ENCODE peak calls at places on chromosomes 7 and 10, in five cellular contexts. One of them, this sample, is unnamed. For H3K36me3, the result is how much of the 10 kb centered on the place peaks cover.

GRCh38 chr7:65832281-65832680 is 40.6 kb upstream of the VKORC1L1 start:
- DNase-seq in transverse colon: peak
- DNase-seq in K562: peak
- DNase-seq in uterus: no peak
- DNase-seq in heart left ventricle: no peak
- DNase-seq in this sample: no peak

GRCh38 chr10:93376372-93377296 is 105.5 kb downstream of the MYOF start:
- DNase-seq in K562: peak
- DNase-seq in transverse colon: peak
- DNase-seq in heart left ventricle: peak
- DNase-seq in uterus: peak
- DNase-seq in this sample: peak

GRCh38 chr7:129146237-129146979 is 1.9 kb downstream of the TSPAN33 start:
- DNase-seq in uterus: no peak
- DNase-seq in transverse colon: no peak
- DNase-seq in K562: no peak
- DNase-seq in heart left ventricle: peak
- DNase-seq in this sample: no peak

GRCh38 chr7:159023216-159023615 is 121.5 kb downstream of the VIPR2 start:
- DNase-seq in K562: no peak
- DNase-seq in uterus: peak
- DNase-seq in transverse colon: no peak
- DNase-seq in heart left ventricle: no peak
- DNase-seq in this sample: peak

GRCh38 chr10:52314007-52314821 is at the start of gene DKK1:
- DNase-seq in uterus: no peak
- DNase-seq in transverse colon: peak
- DNase-seq in heart left ventricle: peak
- DNase-seq in K562: peak
- DNase-seq in this sample: peak

GRCh38 chr10:101950227-101950626 is 105.7 kb downstream of the ARMH3 start:
- DNase-seq in uterus: no peak
- DNase-seq in transverse colon: no peak
- DNase-seq in K562: no peak
- DNase-seq in heart left ventricle: no peak
- DNase-seq in this sample: no peak

GRCh38 chr7:83429493-83429892 is 219.4 kb downstream of the SEMA3E start:
- DNase-seq in heart left ventricle: no peak
- DNase-seq in transverse colon: no peak
- DNase-seq in K562: no peak
- DNase-seq in uterus: no peak
- DNase-seq in this sample: no peak

GRCh38 chr10:3542185-3542611 is 242.8 kb downstream of the KLF6 start:
- DNase-seq in K562: no peak
- DNase-seq in uterus: peak
- DNase-seq in heart left ventricle: no peak
- DNase-seq in transverse colon: no peak
- DNase-seq in this sample: no peak

GRCh38 chr7:134699871-134700270 is 53.2 kb downstream of the BPGM start:
- DNase-seq in transverse colon: no peak
- DNase-seq in uterus: no peak
- DNase-seq in heart left ventricle: no peak
- DNase-seq in K562: no peak
- DNase-seq in this sample: no peak

GRCh38 chr10:103682042-103682441 is 173.3 kb downstream of the SH3PXD2A start:
- DNase-seq in heart left ventricle: no peak
- DNase-seq in uterus: peak
- DNase-seq in transverse colon: no peak
- DNase-seq in K562: no peak
- DNase-seq in this sample: no peak

GRCh38 chr10:79420974-79421688 is 24.3 kb downstream of the ZCCHC24 start:
- DNase-seq in K562: no peak
- DNase-seq in heart left ventricle: peak
- DNase-seq in uterus: no peak
- DNase-seq in transverse colon: no peak
- DNase-seq in this sample: peak

GRCh38 chr7:30924624-30925023 is 13.0 kb downstream of the AQP1 start:
- DNase-seq in K562: no peak
- DNase-seq in uterus: no peak
- DNase-seq in transverse colon: peak
- DNase-seq in heart left ventricle: no peak
- DNase-seq in this sample: no peak

GRCh38 chr7:32479574-32480200 is 10.5 kb downstream of the LSM5 start:
- DNase-seq in K562: peak
- DNase-seq in uterus: no peak
- DNase-seq in heart left ventricle: no peak
- DNase-seq in transverse colon: no peak
- DNase-seq in this sample: no peak

GRCh38 chr7:19377611-19378339 is 232.6 kb upstream of the FERD3L start:
- DNase-seq in K562: no peak
- DNase-seq in heart left ventricle: no peak
- DNase-seq in transverse colon: no peak
- DNase-seq in uterus: no peak
- DNase-seq in this sample: no peak

GRCh38 chr7:54773472-54774399 is 14.7 kb upstream of the SEC61G start:
- DNase-seq in transverse colon: peak
- DNase-seq in uterus: peak
- DNase-seq in K562: peak
- DNase-seq in heart left ventricle: peak
- DNase-seq in this sample: peak

GRCh38 chr7:142608630-142609029 is 140.6 kb upstream of the PRSS1 start:
- DNase-seq in transverse colon: no peak
- DNase-seq in K562: no peak
- DNase-seq in heart left ventricle: no peak
- DNase-seq in uterus: no peak
- DNase-seq in this sample: no peak

GRCh38 chr7:142602756-142603155 is 146.5 kb upstream of the PRSS1 start:
- DNase-seq in uterus: no peak
- DNase-seq in transverse colon: no peak
- DNase-seq in K562: no peak
- DNase-seq in heart left ventricle: no peak
- DNase-seq in this sample: no peak

GRCh38 chr7:142603870-142604448 is 145.3 kb upstream of the PRSS1 start:
- DNase-seq in uterus: no peak
- DNase-seq in K562: peak
- DNase-seq in transverse colon: peak
- DNase-seq in heart left ventricle: no peak
- DNase-seq in this sample: no peak

GRCh38 chr7:142607351-142607750 is 141.9 kb upstream of the PRSS1 start:
- DNase-seq in uterus: no peak
- DNase-seq in K562: no peak
- DNase-seq in heart left ventricle: no peak
- DNase-seq in transverse colon: no peak
- DNase-seq in this sample: no peak

DNA sequence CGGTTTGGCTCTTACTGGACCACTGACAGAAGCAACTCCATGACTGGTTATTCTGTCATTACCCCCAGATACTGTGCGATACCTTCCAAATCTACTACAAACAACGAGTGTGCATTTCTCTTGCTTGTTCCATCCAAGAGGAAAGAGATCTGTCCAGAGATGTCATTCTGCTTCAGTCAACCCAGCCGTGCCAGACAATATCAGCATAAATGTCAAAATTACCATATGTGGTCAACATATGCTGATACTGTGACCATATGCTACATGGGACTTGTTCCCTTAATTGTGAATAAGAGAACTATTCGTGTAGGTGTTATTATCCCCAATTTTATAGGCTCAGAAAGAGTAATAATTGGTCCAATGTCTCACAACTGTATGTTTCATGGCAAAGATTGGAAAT is 143.2 kb upstream of the PRSS1 start:
- DNase-seq in transverse colon: no peak
- DNase-seq in K562: no peak
- DNase-seq in uterus: no peak
- DNase-seq in heart left ventricle: no peak
- DNase-seq in this sample: no peak
- TF ChIP-seq POLR2A in transverse colon: no peak
- TF ChIP-seq POLR2A in K562: no peak
- TF ChIP-seq POLR2A in uterus: no peak
- TF ChIP-seq POLR2A in heart left ventricle: no peak
- TF ChIP-seq POLR2A in this sample: no peak

DNA sequence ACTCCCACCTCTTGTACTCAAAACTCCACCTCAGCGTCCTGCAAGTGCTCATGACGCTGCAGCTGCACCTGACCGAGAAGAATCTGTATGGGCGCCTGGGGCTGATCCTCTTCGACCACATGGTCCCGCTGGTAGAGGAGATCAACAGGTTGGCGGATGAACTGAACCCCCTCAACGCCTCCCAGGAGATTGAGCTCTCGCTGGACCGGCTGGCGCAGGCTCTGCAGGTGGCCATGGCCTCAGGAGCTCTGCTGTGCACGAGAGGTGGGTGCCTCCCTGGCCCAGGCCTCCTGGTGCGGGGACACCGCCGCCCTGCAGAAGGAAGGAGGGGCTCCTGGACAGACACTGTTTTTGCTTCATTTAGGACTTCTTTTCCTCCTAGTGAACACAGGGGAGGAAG is 10.3 kb downstream of the INTS15 start:
- DNase-seq in heart left ventricle: no peak
- DNase-seq in uterus: no peak
- DNase-seq in transverse colon: no peak
- DNase-seq in K562: no peak
- DNase-seq in this sample: no peak
- H3K36me3 ChIP-seq in heart left ventricle: under half
- H3K36me3 ChIP-seq in uterus: under half
- H3K36me3 ChIP-seq in transverse colon: under half
- H3K36me3 ChIP-seq in K562: half or more
- H3K36me3 ChIP-seq in this sample: half or more

GRCh38 chr10:661891-662605 is 27.4 kb downstream of the DIP2C start:
- DNase-seq in uterus: no peak
- DNase-seq in K562: no peak
- DNase-seq in transverse colon: peak
- DNase-seq in heart left ventricle: no peak
- DNase-seq in this sample: no peak

GRCh38 chr10:663844-664243 is 25.6 kb downstream of the DIP2C start:
- DNase-seq in heart left ventricle: no peak
- DNase-seq in K562: no peak
- DNase-seq in transverse colon: peak
- DNase-seq in uterus: no peak
- DNase-seq in this sample: no peak

GRCh38 chr10:662686-663465 is 26.6 kb downstream of the DIP2C start:
- DNase-seq in heart left ventricle: no peak
- DNase-seq in transverse colon: peak
- DNase-seq in uterus: no peak
- DNase-seq in K562: no peak
- DNase-seq in this sample: no peak

GRCh38 chr10:664248-664647 is 25.2 kb downstream of the DIP2C start:
- DNase-seq in heart left ventricle: no peak
- DNase-seq in transverse colon: no peak
- DNase-seq in K562: no peak
- DNase-seq in uterus: no peak
- DNase-seq in this sample: no peak

GRCh38 chr10:663466-663751 is 26.1 kb downstream of the DIP2C start:
- DNase-seq in uterus: no peak
- DNase-seq in heart left ventricle: no peak
- DNase-seq in K562: no peak
- DNase-seq in transverse colon: no peak
- DNase-seq in this sample: no peak
- H3K27ac ChIP-seq in uterus: no peak
- H3K27ac ChIP-seq in heart left ventricle: no peak
- H3K27ac ChIP-seq in K562: no peak
- H3K27ac ChIP-seq in transverse colon: peak
- H3K27ac ChIP-seq in this sample: peak

DNA sequence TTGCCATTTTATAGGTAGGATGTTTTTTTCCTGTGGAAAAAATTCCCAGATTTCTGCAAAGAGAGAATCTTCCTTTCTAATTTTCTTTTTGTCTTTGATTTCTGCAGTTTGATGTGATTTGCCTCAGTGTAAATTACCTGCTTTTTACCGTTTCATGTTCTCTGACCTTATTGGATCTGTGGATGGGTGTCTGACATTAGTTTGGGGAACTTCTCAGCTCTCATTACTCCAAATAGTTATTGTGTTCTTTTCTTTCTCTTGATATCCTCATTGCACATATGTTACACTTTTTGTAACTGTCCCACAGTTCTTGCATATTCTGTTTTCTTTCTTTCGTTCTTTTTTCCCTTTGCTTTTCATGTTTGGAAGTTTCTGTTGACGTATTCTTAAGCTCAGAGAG is 28.5 kb downstream of the NACAD start:
- DNase-seq in heart left ventricle: no peak
- DNase-seq in transverse colon: no peak
- DNase-seq in K562: no peak
- DNase-seq in uterus: no peak
- DNase-seq in this sample: no peak
- TF ChIP-seq POLR2A in heart left ventricle: no peak
- TF ChIP-seq POLR2A in transverse colon: no peak
- TF ChIP-seq POLR2A in K562: no peak
- TF ChIP-seq POLR2A in uterus: no peak
- TF ChIP-seq POLR2A in this sample: no peak

DNA sequence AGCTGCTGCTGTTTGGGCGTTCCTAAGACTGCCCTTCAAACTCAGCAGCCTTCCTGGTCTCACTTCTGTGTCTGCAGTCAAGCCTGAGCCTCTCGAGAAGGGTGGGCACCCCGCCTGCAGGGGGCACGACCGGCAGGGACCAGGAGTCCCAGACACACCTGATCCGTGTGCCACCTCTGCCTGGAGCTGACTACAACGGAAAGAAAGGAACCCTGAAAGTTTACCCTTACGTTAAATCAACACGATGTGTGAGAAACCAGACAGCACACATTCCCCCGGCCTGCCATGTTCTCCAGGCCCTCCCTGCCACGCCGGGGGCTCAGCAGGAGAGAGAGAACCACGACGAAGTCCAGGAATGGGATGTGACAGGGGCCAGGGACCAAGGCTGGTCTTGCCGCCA is 5.0 kb downstream of the MAD1L1 start:
- DNase-seq in heart left ventricle: no peak
- DNase-seq in transverse colon: no peak
- DNase-seq in uterus: no peak
- DNase-seq in K562: no peak
- DNase-seq in this sample: no peak
- H3K36me3 ChIP-seq in heart left ventricle: under half
- H3K36me3 ChIP-seq in transverse colon: under half
- H3K36me3 ChIP-seq in uterus: under half
- H3K36me3 ChIP-seq in K562: half or more
- H3K36me3 ChIP-seq in this sample: under half

GRCh38 chr10:87632439-87632838 is 27.2 kb upstream of the PAPSS2 start:
- DNase-seq in transverse colon: no peak
- DNase-seq in heart left ventricle: no peak
- DNase-seq in uterus: no peak
- DNase-seq in K562: no peak
- DNase-seq in this sample: no peak
- H3K27ac ChIP-seq in transverse colon: no peak
- H3K27ac ChIP-seq in heart left ventricle: no peak
- H3K27ac ChIP-seq in uterus: no peak
- H3K27ac ChIP-seq in K562: no peak
- H3K27ac ChIP-seq in this sample: no peak

This sample was measured in sigmoid colon.